ENCODE peak calls at places on chromosomes 1 and 21, in four cellular contexts. One of them, this sample, is unnamed.

GRCh38 chr1:184387069-184387870 is 441 bp downstream of the C1orf21 start:
- DNase-seq in H9: peak
- DNase-seq in endothelial cell of umbilical vein: peak
- DNase-seq in GM23248: peak
- DNase-seq in this sample: peak

GRCh38 chr1:11458811-11459275 is 20.1 kb upstream of the DISP3 start:
- DNase-seq in H9: no peak
- DNase-seq in endothelial cell of umbilical vein: peak
- DNase-seq in GM23248: no peak
- DNase-seq in this sample: no peak

GRCh38 chr1:33030575-33030974 is 6.1 kb downstream of the AK2 start:
- DNase-seq in H9: no peak
- DNase-seq in endothelial cell of umbilical vein: no peak
- DNase-seq in GM23248: peak
- DNase-seq in this sample: no peak

GRCh38 chr1:112337028-112337531 is 58.9 kb upstream of the CTTNBP2NL start:
- DNase-seq in H9: peak
- DNase-seq in endothelial cell of umbilical vein: peak
- DNase-seq in GM23248: peak
- DNase-seq in this sample: peak

GRCh38 chr1:183279835-183280234 is 93.8 kb downstream of the LAMC2 start:
- DNase-seq in H9: no peak
- DNase-seq in endothelial cell of umbilical vein: no peak
- DNase-seq in GM23248: peak
- DNase-seq in this sample: no peak

GRCh38 chr1:30422251-30422650 is 301.1 kb downstream of the MATN1 start:
- DNase-seq in H9: peak
- DNase-seq in endothelial cell of umbilical vein: no peak
- DNase-seq in GM23248: no peak
- DNase-seq in this sample: no peak

GRCh38 chr1:31523012-31523411 is 53.3 kb upstream of the TINAGL1 start:
- DNase-seq in H9: no peak
- DNase-seq in endothelial cell of umbilical vein: no peak
- DNase-seq in GM23248: peak
- DNase-seq in this sample: no peak

GRCh38 chr1:48251858-48252257 is 29.3 kb downstream of the SLC5A9 start:
- DNase-seq in H9: no peak
- DNase-seq in endothelial cell of umbilical vein: no peak
- DNase-seq in GM23248: no peak
- DNase-seq in this sample: no peak

GRCh38 chr1:198966519-198966918 is 327.7 kb downstream of the PTPRC start:
- DNase-seq in H9: no peak
- DNase-seq in endothelial cell of umbilical vein: no peak
- DNase-seq in GM23248: no peak
- DNase-seq in this sample: no peak

GRCh38 chr21:44305691-44306090 is 5.8 kb downstream of the PFKL start:
- DNase-seq in H9: no peak
- DNase-seq in endothelial cell of umbilical vein: peak
- DNase-seq in GM23248: no peak
- DNase-seq in this sample: no peak

GRCh38 chr1:226350504-226350865 is 41.5 kb upstream of the LIN9 start:
- DNase-seq in H9: no peak
- DNase-seq in endothelial cell of umbilical vein: no peak
- DNase-seq in GM23248: no peak
- DNase-seq in this sample: no peak

GRCh38 chr1:63327417-63328139 is 5.2 kb downstream of the FOXD3 start:
- DNase-seq in H9: peak
- DNase-seq in endothelial cell of umbilical vein: peak
- DNase-seq in GM23248: peak
- DNase-seq in this sample: peak

GRCh38 chr1:8082945-8083344 is 56.8 kb upstream of the ERRFI1 start:
- DNase-seq in H9: no peak
- DNase-seq in endothelial cell of umbilical vein: no peak
- DNase-seq in GM23248: peak
- DNase-seq in this sample: no peak

GRCh38 chr1:22471078-22471477 is 19.4 kb downstream of the ZBTB40 start:
- DNase-seq in H9: no peak
- DNase-seq in endothelial cell of umbilical vein: peak
- DNase-seq in GM23248: peak
- DNase-seq in this sample: no peak

GRCh38 chr1:246198141-246198820 is 308.8 kb downstream of the SMYD3 start:
- DNase-seq in H9: no peak
- DNase-seq in endothelial cell of umbilical vein: no peak
- DNase-seq in GM23248: peak
- DNase-seq in this sample: no peak

GRCh38 chr1:60848583-60849188 is 233.7 kb upstream of the NFIA start:
- DNase-seq in H9: no peak
- DNase-seq in endothelial cell of umbilical vein: peak
- DNase-seq in GM23248: peak
- DNase-seq in this sample: peak

GRCh38 chr21:29812947-29813346 is 126.8 kb downstream of the GRIK1 start:
- DNase-seq in H9: no peak
- DNase-seq in endothelial cell of umbilical vein: no peak
- DNase-seq in GM23248: no peak
- DNase-seq in this sample: no peak

GRCh38 chr1:44610527-44611148 is 63.6 kb downstream of the TMEM53 start:
- DNase-seq in H9: no peak
- DNase-seq in endothelial cell of umbilical vein: no peak
- DNase-seq in GM23248: no peak
- DNase-seq in this sample: no peak

GRCh38 chr1:99252630-99253029 is 11.7 kb upstream of the PLPPR4 start:
- DNase-seq in H9: no peak
- DNase-seq in endothelial cell of umbilical vein: no peak
- DNase-seq in GM23248: no peak
- DNase-seq in this sample: peak

GRCh38 chr1:96967311-96967710 is 245.7 kb downstream of the PTBP2 start:
- DNase-seq in H9: no peak
- DNase-seq in endothelial cell of umbilical vein: no peak
- DNase-seq in GM23248: no peak
- DNase-seq in this sample: no peak

GRCh38 chr1:6111571-6111970 is 65.9 kb downstream of the KCNAB2 start:
- DNase-seq in H9: no peak
- DNase-seq in endothelial cell of umbilical vein: no peak
- DNase-seq in GM23248: peak
- DNase-seq in this sample: no peak

GRCh38 chr1:209505044-209505443 is 78.5 kb upstream of the CAMK1G start:
- DNase-seq in H9: no peak
- DNase-seq in endothelial cell of umbilical vein: no peak
- DNase-seq in GM23248: peak
- DNase-seq in this sample: peak

GRCh38 chr1:95007687-95008086 is 65.1 kb downstream of the ALG14 start:
- DNase-seq in H9: no peak
- DNase-seq in endothelial cell of umbilical vein: no peak
- DNase-seq in GM23248: no peak
- DNase-seq in this sample: no peak

GRCh38 chr1:246320286-246320685 is 186.8 kb downstream of the SMYD3 start:
- DNase-seq in H9: no peak
- DNase-seq in endothelial cell of umbilical vein: peak
- DNase-seq in GM23248: no peak
- DNase-seq in this sample: no peak

GRCh38 chr21:32021319-32022027 is 148.7 kb downstream of the HUNK start:
- DNase-seq in H9: no peak
- DNase-seq in endothelial cell of umbilical vein: no peak
- DNase-seq in GM23248: peak
- DNase-seq in this sample: no peak

GRCh38 chr21:42102946-42103345 is 31.8 kb downstream of the UMODL1 start:
- DNase-seq in H9: no peak
- DNase-seq in endothelial cell of umbilical vein: no peak
- DNase-seq in GM23248: no peak
- DNase-seq in this sample: no peak

GRCh38 chr1:15137807-15138206 is 15.7 kb upstream of the TMEM51 start:
- DNase-seq in H9: no peak
- DNase-seq in endothelial cell of umbilical vein: no peak
- DNase-seq in GM23248: no peak
- DNase-seq in this sample: no peak

GRCh38 chr1:213389061-213389581 is 338.1 kb downstream of the RPS6KC1 start:
- DNase-seq in H9: no peak
- DNase-seq in endothelial cell of umbilical vein: no peak
- DNase-seq in GM23248: no peak
- DNase-seq in this sample: no peak

GRCh38 chr1:39900662-39901485 is 843 bp downstream of the MYCL start:
- DNase-seq in H9: peak
- DNase-seq in endothelial cell of umbilical vein: no peak
- DNase-seq in GM23248: peak
- DNase-seq in this sample: peak

GRCh38 chr1:70434253-70434859 is 23.3 kb downstream of the CTH start:
- DNase-seq in H9: no peak
- DNase-seq in endothelial cell of umbilical vein: no peak
- DNase-seq in GM23248: no peak
- DNase-seq in this sample: no peak

GRCh38 chr1:66652556-66652955 is 99.7 kb upstream of the DYNLT5 start:
- DNase-seq in H9: no peak
- DNase-seq in endothelial cell of umbilical vein: no peak
- DNase-seq in GM23248: peak
- DNase-seq in this sample: peak

GRCh38 chr1:173002891-173003582 is 47.7 kb downstream of the TNFSF18 start:
- DNase-seq in H9: no peak
- DNase-seq in endothelial cell of umbilical vein: no peak
- DNase-seq in GM23248: peak
- DNase-seq in this sample: no peak

GRCh38 chr21:36241717-36242116 is 78.3 kb upstream of the MORC3 start:
- DNase-seq in H9: no peak
- DNase-seq in endothelial cell of umbilical vein: peak
- DNase-seq in GM23248: no peak
- DNase-seq in this sample: peak

DNA sequence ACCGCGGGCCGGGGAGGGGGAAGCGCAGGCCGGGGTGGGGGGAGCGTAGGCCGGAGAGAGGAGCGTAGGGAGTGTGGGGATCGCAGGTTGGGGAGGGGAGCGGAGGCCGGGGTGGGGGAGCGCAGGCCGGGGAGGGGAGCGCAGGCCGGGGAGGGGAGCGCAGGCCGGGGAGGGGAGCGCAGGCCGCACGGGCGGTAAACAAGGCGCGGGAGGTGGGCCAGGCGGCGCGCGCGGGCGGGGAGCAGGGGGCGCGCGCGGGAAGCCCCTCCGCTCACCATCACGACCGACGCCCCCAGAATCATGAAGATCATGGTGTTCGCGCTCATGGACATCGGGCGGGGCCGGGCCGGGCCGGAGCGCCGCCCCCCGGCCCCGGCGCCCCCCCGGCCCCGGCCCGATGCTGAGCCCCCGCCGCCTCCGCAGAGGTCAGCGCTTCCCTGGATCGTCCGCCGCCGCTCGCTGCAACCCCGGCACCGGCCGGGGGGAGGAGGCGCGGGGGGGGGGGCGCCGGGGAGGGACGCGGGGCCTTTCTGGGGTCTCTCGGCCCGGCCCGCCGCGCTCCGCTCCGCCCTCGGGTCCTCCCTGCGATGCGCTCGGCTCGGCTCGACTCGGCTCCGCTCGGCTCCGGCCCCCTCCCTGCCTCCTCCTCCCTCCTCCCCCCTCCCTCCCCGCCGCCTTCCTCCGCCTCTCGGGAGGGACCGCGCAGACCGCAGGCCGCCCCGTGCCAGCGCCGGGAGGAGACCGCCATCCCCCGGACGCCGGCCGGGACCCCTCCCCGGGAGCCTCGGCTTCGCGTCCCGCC is at the start of gene TMEM240:
- DNase-seq in H9: peak
- DNase-seq in endothelial cell of umbilical vein: peak
- DNase-seq in GM23248: peak
- DNase-seq in this sample: peak
- H3K4me2 ChIP-seq in H9: peak
- H3K4me2 ChIP-seq in endothelial cell of umbilical vein: peak
- H3K4me2 ChIP-seq in GM23248: peak
- H3K4me2 ChIP-seq in this sample: peak

DNA sequence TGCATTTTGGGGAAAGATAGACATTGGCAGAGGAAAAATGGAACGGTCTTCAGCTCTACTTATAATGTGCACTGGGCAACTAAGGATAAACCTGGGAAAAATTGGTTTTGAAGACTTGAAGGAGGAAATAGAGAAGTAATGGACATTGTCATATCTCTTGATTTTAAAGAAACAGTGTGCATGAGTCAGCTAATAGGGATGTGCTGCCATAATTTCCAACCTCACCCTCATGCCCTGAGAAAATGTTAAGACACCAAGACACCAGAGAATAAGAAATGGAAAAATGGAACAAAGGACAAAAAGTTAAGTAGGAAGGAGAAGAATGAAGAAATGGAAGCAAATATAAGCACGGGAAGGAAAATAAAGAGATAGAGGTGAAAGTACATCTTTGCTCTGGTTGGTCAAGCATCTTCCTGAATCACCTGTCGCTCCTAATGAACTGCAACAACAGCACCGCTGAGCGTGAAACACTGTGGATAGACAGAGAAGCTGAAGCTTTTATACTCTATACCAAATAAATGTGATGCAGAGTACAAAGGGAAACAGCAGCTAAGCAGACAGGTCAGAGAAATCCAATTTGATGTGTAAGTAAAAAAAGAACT is 5.3 kb downstream of the UBR4 start:
- DNase-seq in H9: no peak
- DNase-seq in endothelial cell of umbilical vein: no peak
- DNase-seq in GM23248: peak
- DNase-seq in this sample: no peak
- H3K4me2 ChIP-seq in H9: no peak
- H3K4me2 ChIP-seq in endothelial cell of umbilical vein: peak
- H3K4me2 ChIP-seq in GM23248: peak
- H3K4me2 ChIP-seq in this sample: no peak

DNA sequence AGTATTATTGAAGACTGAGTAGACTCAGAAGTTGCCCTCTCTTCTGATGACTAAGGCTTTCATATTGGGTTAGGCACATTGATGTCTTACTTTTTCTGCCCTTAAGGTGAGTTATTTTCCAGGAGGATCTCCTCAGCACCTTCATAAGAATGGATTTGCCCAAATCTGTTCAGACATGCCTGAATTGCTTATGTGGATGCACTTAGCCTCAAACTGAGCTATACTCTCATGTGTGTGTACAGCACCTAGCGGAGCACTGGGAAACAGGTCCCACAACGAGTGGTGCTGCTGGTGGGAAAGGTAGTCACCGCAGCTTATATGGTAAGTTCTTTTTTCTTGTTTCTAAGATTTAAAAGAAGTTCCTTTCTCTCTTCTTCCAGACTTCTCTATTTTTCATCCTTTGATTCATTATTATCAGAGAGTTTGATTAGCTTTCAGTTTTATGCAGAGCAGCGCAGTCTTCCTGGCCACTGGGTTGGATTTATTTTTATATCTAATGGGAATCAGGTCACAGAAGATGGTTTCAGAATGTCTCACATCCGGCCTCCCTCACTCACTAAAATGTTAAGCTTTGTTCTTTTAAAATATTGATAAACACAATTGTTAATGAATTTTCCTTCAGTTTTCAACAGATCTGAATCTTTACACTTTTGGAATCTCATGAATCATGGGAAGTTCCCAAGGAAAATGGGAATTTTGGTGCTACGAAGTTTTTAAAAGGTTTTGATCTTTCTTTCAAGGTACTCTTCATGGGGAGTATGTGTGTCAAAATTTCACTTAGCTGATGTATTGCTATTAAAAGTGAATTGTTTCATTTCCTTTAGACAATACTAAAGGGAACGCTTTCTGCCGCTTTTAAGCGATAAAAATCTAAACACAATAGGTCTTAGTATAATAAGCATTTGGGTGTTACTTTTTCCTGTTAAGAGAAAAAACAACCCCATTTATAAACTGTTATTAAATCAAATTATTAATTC is 58.5 kb downstream of the EXTL2 start:
- DNase-seq in H9: no peak
- DNase-seq in endothelial cell of umbilical vein: peak
- DNase-seq in GM23248: no peak
- DNase-seq in this sample: peak
- H3K4me2 ChIP-seq in H9: no peak
- H3K4me2 ChIP-seq in endothelial cell of umbilical vein: peak
- H3K4me2 ChIP-seq in GM23248: no peak
- H3K4me2 ChIP-seq in this sample: no peak

GRCh38 chr21:18164933-18165332 is 79.7 kb upstream of the CHODL start:
- DNase-seq in H9: no peak
- DNase-seq in endothelial cell of umbilical vein: no peak
- DNase-seq in GM23248: no peak
- DNase-seq in this sample: peak
- H3K4me2 ChIP-seq in H9: no peak
- H3K4me2 ChIP-seq in endothelial cell of umbilical vein: peak
- H3K4me2 ChIP-seq in GM23248: no peak
- H3K4me2 ChIP-seq in this sample: no peak

This sample was measured in mesendoderm.